ENCODE peak calls at places on chromosome 20, in ten cellular contexts. One of them, this sample, is unnamed.
A peak's percentile ranks its signal among the peaks of the same experiment; 100 is the strongest.

GRCh38 chr20:58852559-58853271 is at the start of gene GNAS:
- ATAC-seq in activated T-cell treated with anti-CD3 and anti-CD28 coated beads, Interleukin-2, amount 50 U/mL, for 4 hours: peak; percentile 37
- ATAC-seq in T-cell: peak; percentile 29
- ATAC-seq in activated CD4-positive, alpha-beta T cell treated with anti-CD3 and anti-CD28 coated beads for 36 hours: peak; percentile 30
- ATAC-seq in left cardiac atrium: peak; percentile 60
- ATAC-seq in GM12878: peak; percentile 40
- ATAC-seq in natural killer cell: peak; percentile 24
- ATAC-seq in left lung: peak; percentile 70
- ATAC-seq in CD4-positive, alpha-beta T cell: peak; percentile 53
- ATAC-seq in right cardiac atrium: peak; percentile 54
- ATAC-seq in this sample: peak; percentile 37

GRCh38 chr20:62120990-62121775 is 1.1 kb upstream of the LSM14B start:
- ATAC-seq in activated T-cell treated with anti-CD3 and anti-CD28 coated beads, Interleukin-2, amount 50 U/mL, for 4 hours: peak; percentile 1
- ATAC-seq in T-cell: peak; percentile 0
- ATAC-seq in activated CD4-positive, alpha-beta T cell treated with anti-CD3 and anti-CD28 coated beads for 36 hours: peak; percentile 3
- ATAC-seq in left cardiac atrium: peak; percentile 2
- ATAC-seq in GM12878: peak; percentile 43
- ATAC-seq in natural killer cell: peak; percentile 0
- ATAC-seq in left lung: peak; percentile 3
- ATAC-seq in CD4-positive, alpha-beta T cell: no peak
- ATAC-seq in right cardiac atrium: peak; percentile 6
- ATAC-seq in this sample: peak; percentile 5

GRCh38 chr20:4189375-4189774 is 174.0 kb upstream of the RNF24 start:
- ATAC-seq in activated T-cell treated with anti-CD3 and anti-CD28 coated beads, Interleukin-2, amount 50 U/mL, for 4 hours: no peak
- ATAC-seq in T-cell: no peak
- ATAC-seq in activated CD4-positive, alpha-beta T cell treated with anti-CD3 and anti-CD28 coated beads for 36 hours: no peak
- ATAC-seq in left cardiac atrium: no peak
- ATAC-seq in GM12878: no peak
- ATAC-seq in natural killer cell: no peak
- ATAC-seq in left lung: no peak
- ATAC-seq in CD4-positive, alpha-beta T cell: no peak
- ATAC-seq in right cardiac atrium: no peak
- ATAC-seq in this sample: no peak

GRCh38 chr20:37381621-37382538 is 35.9 kb downstream of the SRC start:
- ATAC-seq in activated T-cell treated with anti-CD3 and anti-CD28 coated beads, Interleukin-2, amount 50 U/mL, for 4 hours: no peak
- ATAC-seq in T-cell: no peak
- ATAC-seq in activated CD4-positive, alpha-beta T cell treated with anti-CD3 and anti-CD28 coated beads for 36 hours: no peak
- ATAC-seq in left cardiac atrium: no peak
- ATAC-seq in GM12878: peak; percentile 28
- ATAC-seq in natural killer cell: no peak
- ATAC-seq in left lung: no peak
- ATAC-seq in CD4-positive, alpha-beta T cell: no peak
- ATAC-seq in right cardiac atrium: no peak
- ATAC-seq in this sample: no peak

GRCh38 chr20:10129749-10130148 is 88.9 kb upstream of the SNAP25 start:
- ATAC-seq in activated T-cell treated with anti-CD3 and anti-CD28 coated beads, Interleukin-2, amount 50 U/mL, for 4 hours: no peak
- ATAC-seq in T-cell: no peak
- ATAC-seq in activated CD4-positive, alpha-beta T cell treated with anti-CD3 and anti-CD28 coated beads for 36 hours: no peak
- ATAC-seq in left cardiac atrium: no peak
- ATAC-seq in GM12878: no peak
- ATAC-seq in natural killer cell: no peak
- ATAC-seq in left lung: no peak
- ATAC-seq in CD4-positive, alpha-beta T cell: no peak
- ATAC-seq in right cardiac atrium: no peak
- ATAC-seq in this sample: no peak

GRCh38 chr20:4956200-4956810 is 45.0 kb downstream of the SLC23A2 start:
- ATAC-seq in activated T-cell treated with anti-CD3 and anti-CD28 coated beads, Interleukin-2, amount 50 U/mL, for 4 hours: no peak
- ATAC-seq in T-cell: peak; percentile 63
- ATAC-seq in activated CD4-positive, alpha-beta T cell treated with anti-CD3 and anti-CD28 coated beads for 36 hours: peak; percentile 77
- ATAC-seq in left cardiac atrium: no peak
- ATAC-seq in GM12878: peak; percentile 75
- ATAC-seq in natural killer cell: peak; percentile 89
- ATAC-seq in left lung: peak; percentile 69
- ATAC-seq in CD4-positive, alpha-beta T cell: peak; percentile 84
- ATAC-seq in right cardiac atrium: peak; percentile 39
- ATAC-seq in this sample: no peak

GRCh38 chr20:39190666-39191570 is 228.8 kb downstream of the DHX35 start:
- ATAC-seq in activated T-cell treated with anti-CD3 and anti-CD28 coated beads, Interleukin-2, amount 50 U/mL, for 4 hours: no peak
- ATAC-seq in T-cell: no peak
- ATAC-seq in activated CD4-positive, alpha-beta T cell treated with anti-CD3 and anti-CD28 coated beads for 36 hours: no peak
- ATAC-seq in left cardiac atrium: no peak
- ATAC-seq in GM12878: no peak
- ATAC-seq in natural killer cell: no peak
- ATAC-seq in left lung: peak; percentile 54
- ATAC-seq in CD4-positive, alpha-beta T cell: no peak
- ATAC-seq in right cardiac atrium: no peak
- ATAC-seq in this sample: no peak

GRCh38 chr20:1062334-1063015 is 55.9 kb upstream of the PSMF1 start:
- ATAC-seq in activated T-cell treated with anti-CD3 and anti-CD28 coated beads, Interleukin-2, amount 50 U/mL, for 4 hours: no peak
- ATAC-seq in T-cell: no peak
- ATAC-seq in activated CD4-positive, alpha-beta T cell treated with anti-CD3 and anti-CD28 coated beads for 36 hours: no peak
- ATAC-seq in left cardiac atrium: peak; percentile 61
- ATAC-seq in GM12878: no peak
- ATAC-seq in natural killer cell: no peak
- ATAC-seq in left lung: no peak
- ATAC-seq in CD4-positive, alpha-beta T cell: no peak
- ATAC-seq in right cardiac atrium: no peak
- ATAC-seq in this sample: no peak

GRCh38 chr20:54323227-54323734 is 115.4 kb downstream of the PFDN4 start:
- ATAC-seq in activated T-cell treated with anti-CD3 and anti-CD28 coated beads, Interleukin-2, amount 50 U/mL, for 4 hours: no peak
- ATAC-seq in T-cell: no peak
- ATAC-seq in activated CD4-positive, alpha-beta T cell treated with anti-CD3 and anti-CD28 coated beads for 36 hours: no peak
- ATAC-seq in left cardiac atrium: peak; percentile 55
- ATAC-seq in GM12878: no peak
- ATAC-seq in natural killer cell: no peak
- ATAC-seq in left lung: no peak
- ATAC-seq in CD4-positive, alpha-beta T cell: no peak
- ATAC-seq in right cardiac atrium: no peak
- ATAC-seq in this sample: no peak

GRCh38 chr20:20480689-20481088 is 112.8 kb downstream of the INSM1 start:
- ATAC-seq in activated T-cell treated with anti-CD3 and anti-CD28 coated beads, Interleukin-2, amount 50 U/mL, for 4 hours: peak; percentile 63
- ATAC-seq in T-cell: no peak
- ATAC-seq in activated CD4-positive, alpha-beta T cell treated with anti-CD3 and anti-CD28 coated beads for 36 hours: peak; percentile 85
- ATAC-seq in left cardiac atrium: no peak
- ATAC-seq in GM12878: no peak
- ATAC-seq in natural killer cell: no peak
- ATAC-seq in left lung: peak; percentile 79
- ATAC-seq in CD4-positive, alpha-beta T cell: no peak
- ATAC-seq in right cardiac atrium: no peak
- ATAC-seq in this sample: no peak

GRCh38 chr20:25212242-25212641 is 16.7 kb downstream of the ENTPD6 start:
- ATAC-seq in activated T-cell treated with anti-CD3 and anti-CD28 coated beads, Interleukin-2, amount 50 U/mL, for 4 hours: no peak
- ATAC-seq in T-cell: no peak
- ATAC-seq in activated CD4-positive, alpha-beta T cell treated with anti-CD3 and anti-CD28 coated beads for 36 hours: no peak
- ATAC-seq in left cardiac atrium: no peak
- ATAC-seq in GM12878: no peak
- ATAC-seq in natural killer cell: no peak
- ATAC-seq in left lung: no peak
- ATAC-seq in CD4-positive, alpha-beta T cell: no peak
- ATAC-seq in right cardiac atrium: no peak
- ATAC-seq in this sample: no peak

GRCh38 chr20:23152308-23152892 is 66.3 kb upstream of the CD93 start:
- ATAC-seq in activated T-cell treated with anti-CD3 and anti-CD28 coated beads, Interleukin-2, amount 50 U/mL, for 4 hours: no peak
- ATAC-seq in T-cell: no peak
- ATAC-seq in activated CD4-positive, alpha-beta T cell treated with anti-CD3 and anti-CD28 coated beads for 36 hours: no peak
- ATAC-seq in left cardiac atrium: peak; percentile 83
- ATAC-seq in GM12878: peak; percentile 17
- ATAC-seq in natural killer cell: peak; percentile 42
- ATAC-seq in left lung: peak; percentile 36
- ATAC-seq in CD4-positive, alpha-beta T cell: peak; percentile 11
- ATAC-seq in right cardiac atrium: peak; percentile 89
- ATAC-seq in this sample: peak; percentile 82

GRCh38 chr20:2846698-2847097 is 6.2 kb downstream of the VPS16 start:
- ATAC-seq in activated T-cell treated with anti-CD3 and anti-CD28 coated beads, Interleukin-2, amount 50 U/mL, for 4 hours: no peak
- ATAC-seq in T-cell: no peak
- ATAC-seq in activated CD4-positive, alpha-beta T cell treated with anti-CD3 and anti-CD28 coated beads for 36 hours: no peak
- ATAC-seq in left cardiac atrium: no peak
- ATAC-seq in GM12878: no peak
- ATAC-seq in natural killer cell: no peak
- ATAC-seq in left lung: no peak
- ATAC-seq in CD4-positive, alpha-beta T cell: no peak
- ATAC-seq in right cardiac atrium: no peak
- ATAC-seq in this sample: no peak

GRCh38 chr20:10047427-10047826 is 12.6 kb downstream of the ANKEF1 start:
- ATAC-seq in activated T-cell treated with anti-CD3 and anti-CD28 coated beads, Interleukin-2, amount 50 U/mL, for 4 hours: no peak
- ATAC-seq in T-cell: no peak
- ATAC-seq in activated CD4-positive, alpha-beta T cell treated with anti-CD3 and anti-CD28 coated beads for 36 hours: no peak
- ATAC-seq in left cardiac atrium: no peak
- ATAC-seq in GM12878: no peak
- ATAC-seq in natural killer cell: no peak
- ATAC-seq in left lung: no peak
- ATAC-seq in CD4-positive, alpha-beta T cell: no peak
- ATAC-seq in right cardiac atrium: no peak
- ATAC-seq in this sample: no peak

GRCh38 chr20:63612276-63612931 is 14.5 kb downstream of the GMEB2 start:
- ATAC-seq in activated T-cell treated with anti-CD3 and anti-CD28 coated beads, Interleukin-2, amount 50 U/mL, for 4 hours: no peak
- ATAC-seq in T-cell: no peak
- ATAC-seq in activated CD4-positive, alpha-beta T cell treated with anti-CD3 and anti-CD28 coated beads for 36 hours: no peak
- ATAC-seq in left cardiac atrium: peak; percentile 15
- ATAC-seq in GM12878: no peak
- ATAC-seq in natural killer cell: no peak
- ATAC-seq in left lung: peak; percentile 70
- ATAC-seq in CD4-positive, alpha-beta T cell: no peak
- ATAC-seq in right cardiac atrium: peak; percentile 36
- ATAC-seq in this sample: no peak

GRCh38 chr20:8082025-8082424 is 50.0 kb upstream of the PLCB1 start:
- ATAC-seq in activated T-cell treated with anti-CD3 and anti-CD28 coated beads, Interleukin-2, amount 50 U/mL, for 4 hours: no peak
- ATAC-seq in T-cell: no peak
- ATAC-seq in activated CD4-positive, alpha-beta T cell treated with anti-CD3 and anti-CD28 coated beads for 36 hours: no peak
- ATAC-seq in left cardiac atrium: no peak
- ATAC-seq in GM12878: peak; percentile 57
- ATAC-seq in natural killer cell: no peak
- ATAC-seq in left lung: no peak
- ATAC-seq in CD4-positive, alpha-beta T cell: no peak
- ATAC-seq in right cardiac atrium: no peak
- ATAC-seq in this sample: no peak